ENCODE peak calls at places on chromosomes 12 and 14, in four cellular contexts. K, P, G and X are unnamed samples. For H3K27me3, the result is how much of the 10 kb centered on the place peaks cover.

GRCh38 chr14:38867561-38868150 is 235.4 kb downstream of the SEC23A start:
- DNase-seq in P (peak), K (peak), G (peak), X (peak)

GRCh38 chr14:56189306-56189705 is 71.1 kb downstream of the PELI2 start:
- DNase-seq in K (no peak), P (peak), G (no peak), X (no peak)

GRCh38 chr12:110109037-110109836 is 14.9 kb upstream of the IFT81 start:
- DNase-seq in P (peak), K (peak), G (no peak), X (no peak)

GRCh38 chr14:51080622-51081021 is 14.3 kb downstream of the TRIM9 start:
- DNase-seq in P (peak), K (no peak), G (no peak), X (no peak)

GRCh38 chr12:116604883-116605641 is 45.9 kb downstream of the MAP1LC3B2 start:
- DNase-seq in P (peak), K (no peak), G (no peak), X (no peak)

GRCh38 chr14:103007555-103007954 is 49.8 kb downstream of the CDC42BPB start:
- DNase-seq in P (no peak), G (no peak), K (no peak), X (no peak)

GRCh38 chr12:122874081-122874480 is 21.8 kb downstream of the VPS37B start:
- DNase-seq in K (peak), P (no peak), G (peak), X (peak)

GRCh38 chr12:53064613-53065415 is 14.4 kb downstream of the SPRYD3 start:
- DNase-seq in K (no peak), P (peak), G (no peak), X (no peak)

GRCh38 chr12:93322784-93323183 is 54.9 kb upstream of the NUDT4 start:
- DNase-seq in G (no peak), P (no peak), K (no peak), X (no peak)

DNA sequence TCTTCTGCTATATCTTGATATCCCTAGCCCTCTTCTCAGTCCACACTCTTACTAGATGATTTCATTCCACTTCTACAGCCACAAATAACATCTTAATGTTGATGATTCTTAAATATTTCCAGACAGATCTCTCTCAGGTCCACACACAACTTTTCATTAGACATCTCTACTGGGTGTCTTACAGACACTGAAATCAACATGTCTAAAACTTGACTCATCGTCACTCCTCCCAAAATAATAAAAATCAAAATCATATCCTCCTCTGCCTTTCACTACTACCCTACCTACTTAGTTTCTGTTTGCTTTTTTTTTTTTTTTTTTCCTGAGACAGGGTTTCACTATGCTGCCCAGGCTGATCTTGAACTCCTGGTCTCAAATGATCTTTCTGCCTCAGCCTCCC is 11.8 kb downstream of the PRDM4 start:
- DNase-seq in P (peak), K (no peak), G (no peak), X (no peak)
- H3K27ac ChIP-seq in P (no peak), K (no peak), G (no peak), X (no peak)

GRCh38 chr14:98731701-98732100 is 540.3 kb downstream of the BCL11B start:
- DNase-seq in G (no peak), K (no peak), P (no peak), X (no peak)

GRCh38 chr14:98741523-98741922 is 530.5 kb downstream of the BCL11B start:
- DNase-seq in G (no peak), P (no peak), K (no peak), X (no peak)

GRCh38 chr14:98742001-98742400 is 530.0 kb downstream of the BCL11B start:
- DNase-seq in G (no peak), P (no peak), K (no peak), X (no peak)

GRCh38 chr14:98733536-98733935 is 538.5 kb downstream of the BCL11B start:
- DNase-seq in G (no peak), K (no peak), P (no peak), X (no peak)

GRCh38 chr14:98736701-98737338 is 535.2 kb downstream of the BCL11B start:
- DNase-seq in K (no peak), G (no peak), P (no peak), X (no peak)
- H3K27me3 ChIP-seq in K (under half), G (under half), P (under half), X (under half)

GRCh38 chr12:16112626-16113560 is 164.6 kb downstream of the SLC15A5 start:
- DNase-seq in K (no peak), G (no peak), P (peak), X (no peak)
- H3K27ac ChIP-seq in K (no peak), G (no peak), P (no peak), X (no peak)

GRCh38 chr12:113145720-113146551 is 3.6 kb upstream of the CFAP73 start:
- DNase-seq in P (peak), K (no peak), G (no peak), X (no peak)
- H3K27me3 ChIP-seq in P (under half), K (under half), G (under half), X (under half)

GRCh38 chr14:92368001-92368400 is 45.0 kb downstream of the SLC24A4 start:
- DNase-seq in K (no peak), P (no peak), G (no peak), X (no peak)

GRCh38 chr14:92366237-92366636 is 43.3 kb downstream of the SLC24A4 start:
- DNase-seq in K (no peak), P (no peak), G (no peak), X (no peak)

GRCh38 chr14:92360666-92361370 is 37.9 kb downstream of the SLC24A4 start:
- DNase-seq in G (no peak), K (no peak), P (no peak), X (no peak)

DNA sequence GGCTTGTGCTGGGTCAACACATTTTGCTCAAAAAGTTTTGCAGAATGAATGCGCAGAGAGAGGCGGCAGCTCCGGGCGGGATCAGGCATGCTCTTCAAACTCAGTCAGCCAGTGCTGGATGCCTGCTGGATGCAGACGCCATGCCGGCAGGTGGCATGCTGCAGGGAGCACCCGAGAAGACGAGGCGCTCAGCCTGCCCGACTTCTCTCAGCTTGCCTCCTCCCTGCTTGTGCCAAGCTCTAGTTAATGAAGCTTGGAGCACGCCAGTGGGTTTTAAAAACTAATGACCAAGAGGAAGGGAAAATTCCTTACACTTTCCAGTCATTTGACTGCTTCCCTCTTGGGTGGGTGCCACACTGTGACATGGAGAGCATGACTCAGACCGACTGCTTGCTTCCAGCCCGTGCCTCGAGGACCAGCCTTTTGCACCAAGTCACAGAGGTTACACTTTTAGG is 39.8 kb downstream of the SLC24A4 start:
- DNase-seq in P (peak), G (no peak), K (no peak), X (no peak)
- H3K27ac ChIP-seq in P (no peak), G (no peak), K (no peak), X (no peak)

GRCh38 chr14:61282746-61283145 is 1.6 kb upstream of the TMEM30B start:
- DNase-seq in P (no peak), G (no peak), K (no peak), X (no peak)
- H3K27me3 ChIP-seq in P (half or more), G (under half), K (under half), X (under half)